ENCODE peak calls at places on chromosomes 7 and 10, in five cellular contexts. One of them, this sample, is unnamed.

GRCh38 chr7:34677491-34677890 is 19.5 kb downstream of the NPSR1 start:
- DNase-seq in epithelial cell of esophagus: no peak
- DNase-seq in H1: no peak
- DNase-seq in fibroblast of pulmonary artery: no peak
- DNase-seq in lower lobe of right lung: no peak
- DNase-seq in this sample: no peak

GRCh38 chr10:51895209-51895608 is 195.8 kb upstream of the CSTF2T start:
- DNase-seq in fibroblast of pulmonary artery: peak; percentile 91
- DNase-seq in lower lobe of right lung: no peak
- DNase-seq in H1: no peak
- DNase-seq in epithelial cell of esophagus: peak; percentile 86
- DNase-seq in this sample: peak; percentile 70

GRCh38 chr7:20219446-20220292 is 2.5 kb upstream of the MACC1 start:
- DNase-seq in fibroblast of pulmonary artery: peak; percentile 96
- DNase-seq in epithelial cell of esophagus: peak; percentile 91
- DNase-seq in lower lobe of right lung: peak; percentile 81
- DNase-seq in H1: no peak
- DNase-seq in this sample: peak; percentile 98

GRCh38 chr10:75203724-75204123 is 6.9 kb upstream of the VDAC2 start:
- DNase-seq in lower lobe of right lung: no peak
- DNase-seq in epithelial cell of esophagus: no peak
- DNase-seq in fibroblast of pulmonary artery: no peak
- DNase-seq in H1: no peak
- DNase-seq in this sample: no peak

GRCh38 chr10:88651131-88651541 is 13.1 kb upstream of the LIPF start:
- DNase-seq in fibroblast of pulmonary artery: peak; percentile 92
- DNase-seq in lower lobe of right lung: no peak
- DNase-seq in H1: no peak
- DNase-seq in epithelial cell of esophagus: peak; percentile 77
- DNase-seq in this sample: peak; percentile 83

GRCh38 chr7:134184767-134185166 is 57.6 kb downstream of the LRGUK start:
- DNase-seq in epithelial cell of esophagus: peak; percentile 92
- DNase-seq in lower lobe of right lung: no peak
- DNase-seq in H1: no peak
- DNase-seq in fibroblast of pulmonary artery: no peak
- DNase-seq in this sample: peak; percentile 3

GRCh38 chr10:34758447-34758996 is 56.6 kb downstream of the PARD3 start:
- DNase-seq in epithelial cell of esophagus: peak; percentile 95
- DNase-seq in H1: no peak
- DNase-seq in fibroblast of pulmonary artery: peak; percentile 69
- DNase-seq in lower lobe of right lung: no peak
- DNase-seq in this sample: peak; percentile 72

GRCh38 chr7:34734786-34735185 is 76.8 kb downstream of the NPSR1 start:
- DNase-seq in H1: no peak
- DNase-seq in lower lobe of right lung: no peak
- DNase-seq in fibroblast of pulmonary artery: no peak
- DNase-seq in epithelial cell of esophagus: no peak
- DNase-seq in this sample: no peak

GRCh38 chr7:156560075-156560474 is 80.5 kb upstream of the RNF32 start:
- DNase-seq in fibroblast of pulmonary artery: no peak
- DNase-seq in epithelial cell of esophagus: no peak
- DNase-seq in H1: peak; percentile 67
- DNase-seq in lower lobe of right lung: no peak
- DNase-seq in this sample: no peak

GRCh38 chr10:636016-636730 is 53.3 kb downstream of the DIP2C start:
- DNase-seq in epithelial cell of esophagus: no peak
- DNase-seq in lower lobe of right lung: no peak
- DNase-seq in fibroblast of pulmonary artery: no peak
- DNase-seq in H1: no peak
- DNase-seq in this sample: no peak

GRCh38 chr10:123000155-123000554 is 8.4 kb downstream of the IKZF5 start:
- DNase-seq in lower lobe of right lung: no peak
- DNase-seq in fibroblast of pulmonary artery: no peak
- DNase-seq in H1: no peak
- DNase-seq in epithelial cell of esophagus: no peak
- DNase-seq in this sample: no peak

GRCh38 chr10:1070939-1071338 is 14.8 kb downstream of the WDR37 start:
- DNase-seq in fibroblast of pulmonary artery: peak; percentile 47
- DNase-seq in lower lobe of right lung: no peak
- DNase-seq in H1: no peak
- DNase-seq in epithelial cell of esophagus: peak; percentile 46
- DNase-seq in this sample: peak; percentile 63

GRCh38 chr10:63675171-63675570 is 154.0 kb downstream of the REEP3 start:
- DNase-seq in fibroblast of pulmonary artery: peak; percentile 49
- DNase-seq in epithelial cell of esophagus: no peak
- DNase-seq in H1: no peak
- DNase-seq in lower lobe of right lung: no peak
- DNase-seq in this sample: no peak

GRCh38 chr10:62234284-62234605 is 34.4 kb downstream of the RTKN2 start:
- DNase-seq in lower lobe of right lung: no peak
- DNase-seq in epithelial cell of esophagus: no peak
- DNase-seq in H1: no peak
- DNase-seq in fibroblast of pulmonary artery: no peak
- DNase-seq in this sample: no peak

GRCh38 chr10:131839351-131839750 is 61.5 kb upstream of the PPP2R2D start:
- DNase-seq in H1: no peak
- DNase-seq in fibroblast of pulmonary artery: no peak
- DNase-seq in lower lobe of right lung: peak; percentile 41
- DNase-seq in epithelial cell of esophagus: no peak
- DNase-seq in this sample: no peak

GRCh38 chr7:29467193-29467592 is 96.4 kb upstream of the PRR15 start:
- DNase-seq in epithelial cell of esophagus: no peak
- DNase-seq in H1: no peak
- DNase-seq in lower lobe of right lung: no peak
- DNase-seq in fibroblast of pulmonary artery: no peak
- DNase-seq in this sample: no peak

GRCh38 chr7:134859783-134860182 is 80.3 kb downstream of the CALD1 start:
- DNase-seq in epithelial cell of esophagus: no peak
- DNase-seq in fibroblast of pulmonary artery: no peak
- DNase-seq in lower lobe of right lung: no peak
- DNase-seq in H1: no peak
- DNase-seq in this sample: no peak

GRCh38 chr10:44125879-44126675 is 258.8 kb downstream of the CXCL12 start:
- DNase-seq in H1: no peak
- DNase-seq in lower lobe of right lung: no peak
- DNase-seq in fibroblast of pulmonary artery: peak; percentile 48
- DNase-seq in epithelial cell of esophagus: no peak
- DNase-seq in this sample: peak; percentile 30

GRCh38 chr7:27101906-27102577 is 441 bp downstream of the HOXA2 start:
- DNase-seq in fibroblast of pulmonary artery: no peak
- DNase-seq in lower lobe of right lung: no peak
- DNase-seq in H1: no peak
- DNase-seq in epithelial cell of esophagus: no peak
- DNase-seq in this sample: no peak

GRCh38 chr10:14293516-14293915 is 37.2 kb downstream of the FRMD4A start:
- DNase-seq in fibroblast of pulmonary artery: peak; percentile 26
- DNase-seq in lower lobe of right lung: no peak
- DNase-seq in epithelial cell of esophagus: no peak
- DNase-seq in H1: no peak
- DNase-seq in this sample: no peak

GRCh38 chr10:106506509-106507265 is 657.8 kb downstream of the SORCS1 start:
- DNase-seq in H1: no peak
- DNase-seq in fibroblast of pulmonary artery: peak; percentile 58
- DNase-seq in epithelial cell of esophagus: peak; percentile 88
- DNase-seq in lower lobe of right lung: no peak
- DNase-seq in this sample: peak; percentile 13

GRCh38 chr10:11856089-11856488 is 32.9 kb downstream of the PROSER2 start:
- DNase-seq in lower lobe of right lung: no peak
- DNase-seq in epithelial cell of esophagus: no peak
- DNase-seq in H1: no peak
- DNase-seq in fibroblast of pulmonary artery: no peak
- DNase-seq in this sample: no peak

GRCh38 chr7:43513236-43513635 is 69.7 kb upstream of the STK17A start:
- DNase-seq in lower lobe of right lung: no peak
- DNase-seq in fibroblast of pulmonary artery: no peak
- DNase-seq in H1: no peak
- DNase-seq in epithelial cell of esophagus: no peak
- DNase-seq in this sample: no peak

GRCh38 chr10:100654835-100655759 is 90.3 kb upstream of the PAX2 start:
- DNase-seq in lower lobe of right lung: no peak
- DNase-seq in fibroblast of pulmonary artery: no peak
- DNase-seq in H1: peak; percentile 77
- DNase-seq in epithelial cell of esophagus: no peak
- DNase-seq in this sample: no peak
- H3K4me3 ChIP-seq in lower lobe of right lung: peak overlapping the region; percentile 21
- H3K4me3 ChIP-seq in fibroblast of pulmonary artery: no peak overlapping the region
- H3K4me3 ChIP-seq in H1: peak overlapping the region; percentile 51
- H3K4me3 ChIP-seq in epithelial cell of esophagus: no peak overlapping the region
- H3K4me3 ChIP-seq in this sample: no peak overlapping the region

GRCh38 chr10:43108951-43109350 is 29.3 kb upstream of the CSGALNACT2 start:
- DNase-seq in fibroblast of pulmonary artery: no peak
- DNase-seq in H1: no peak
- DNase-seq in lower lobe of right lung: no peak
- DNase-seq in epithelial cell of esophagus: no peak
- DNase-seq in this sample: no peak

GRCh38 chr10:43110318-43111071 is 27.8 kb upstream of the CSGALNACT2 start:
- DNase-seq in lower lobe of right lung: peak; percentile 47
- DNase-seq in H1: no peak
- DNase-seq in epithelial cell of esophagus: peak; percentile 61
- DNase-seq in fibroblast of pulmonary artery: peak; percentile 64
- DNase-seq in this sample: peak; percentile 79

GRCh38 chr10:43111101-43111500 is 27.1 kb upstream of the CSGALNACT2 start:
- DNase-seq in lower lobe of right lung: peak; percentile 44
- DNase-seq in H1: no peak
- DNase-seq in epithelial cell of esophagus: no peak
- DNase-seq in fibroblast of pulmonary artery: no peak
- DNase-seq in this sample: no peak

GRCh38 chr10:43111921-43112607 is 26.2 kb upstream of the CSGALNACT2 start:
- DNase-seq in fibroblast of pulmonary artery: no peak
- DNase-seq in H1: no peak
- DNase-seq in epithelial cell of esophagus: no peak
- DNase-seq in lower lobe of right lung: peak; percentile 41
- DNase-seq in this sample: no peak

DNA sequence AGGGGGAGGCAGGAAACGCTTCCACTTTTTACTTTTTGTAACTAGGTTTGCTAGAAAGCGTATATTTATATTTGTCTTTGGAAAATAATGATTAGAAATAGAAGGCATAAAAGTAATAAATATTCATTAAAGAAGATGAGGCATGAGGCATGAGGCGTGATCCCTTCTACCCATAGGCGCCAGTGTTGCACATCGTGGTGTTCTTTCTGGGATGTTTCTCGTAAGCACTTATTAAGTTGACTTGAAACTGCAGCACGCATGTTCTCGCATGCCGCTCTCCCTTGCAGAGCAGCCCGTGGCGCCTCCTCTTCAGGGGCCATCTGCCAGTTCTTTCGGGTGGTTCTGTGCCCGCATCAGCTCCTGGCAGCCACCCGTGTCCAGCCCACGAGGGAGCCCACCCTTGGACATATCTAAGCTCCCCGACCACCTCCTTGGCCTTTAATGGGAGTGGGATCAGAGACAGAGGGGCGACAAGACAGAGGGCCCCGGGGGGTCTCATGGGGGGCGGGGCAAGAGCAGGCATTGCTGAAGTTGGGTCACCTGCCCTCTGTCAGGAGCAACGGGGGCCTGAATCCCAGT is 28.5 kb upstream of the CSGALNACT2 start:
- DNase-seq in epithelial cell of esophagus: peak; percentile 17
- DNase-seq in lower lobe of right lung: no peak
- DNase-seq in fibroblast of pulmonary artery: no peak
- DNase-seq in H1: no peak
- DNase-seq in this sample: no peak
- TF ChIP-seq CTCF in epithelial cell of esophagus: no peak
- TF ChIP-seq CTCF in lower lobe of right lung: no peak
- TF ChIP-seq CTCF in fibroblast of pulmonary artery: no peak
- TF ChIP-seq CTCF in H1: no peak
- TF ChIP-seq CTCF in this sample: no peak

DNA sequence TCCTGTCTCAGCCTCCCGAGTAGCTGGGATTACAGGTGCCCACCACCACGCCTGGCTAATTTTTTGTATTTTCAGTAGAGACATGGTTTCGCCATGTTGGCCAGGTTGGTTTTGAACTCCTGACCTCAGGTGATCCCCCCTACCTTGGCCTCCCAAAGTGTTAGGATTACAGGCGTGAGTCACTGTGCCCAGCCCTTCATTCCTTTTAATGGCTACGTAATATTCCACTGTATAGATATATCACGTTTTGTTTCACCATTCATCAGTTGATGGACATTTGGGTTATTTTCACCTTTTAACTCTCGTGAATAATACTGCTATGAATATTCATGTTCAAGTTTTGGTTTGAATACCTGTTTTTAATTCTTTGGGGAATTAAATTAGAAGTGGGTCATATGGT is 44.6 kb upstream of the CYCS start:
- DNase-seq in lower lobe of right lung: no peak
- DNase-seq in epithelial cell of esophagus: no peak
- DNase-seq in fibroblast of pulmonary artery: no peak
- DNase-seq in H1: no peak
- DNase-seq in this sample: no peak
- H3K4me3 ChIP-seq in lower lobe of right lung: no peak overlapping the region
- H3K4me3 ChIP-seq in epithelial cell of esophagus: no peak overlapping the region
- H3K4me3 ChIP-seq in fibroblast of pulmonary artery: no peak overlapping the region
- H3K4me3 ChIP-seq in H1: no peak overlapping the region
- H3K4me3 ChIP-seq in this sample: no peak overlapping the region

GRCh38 chr7:112753298-112753697 is 36.9 kb downstream of the TMEM168 start:
- DNase-seq in epithelial cell of esophagus: no peak
- DNase-seq in fibroblast of pulmonary artery: no peak
- DNase-seq in H1: no peak
- DNase-seq in lower lobe of right lung: no peak
- DNase-seq in this sample: no peak

GRCh38 chr7:112745635-112746034 is 44.6 kb downstream of the TMEM168 start:
- DNase-seq in epithelial cell of esophagus: no peak
- DNase-seq in H1: no peak
- DNase-seq in lower lobe of right lung: no peak
- DNase-seq in fibroblast of pulmonary artery: no peak
- DNase-seq in this sample: no peak

GRCh38 chr7:112748381-112748780 is 41.8 kb downstream of the TMEM168 start:
- DNase-seq in lower lobe of right lung: no peak
- DNase-seq in fibroblast of pulmonary artery: no peak
- DNase-seq in H1: no peak
- DNase-seq in epithelial cell of esophagus: no peak
- DNase-seq in this sample: no peak

GRCh38 chr7:112752576-112752975 is 37.6 kb downstream of the TMEM168 start:
- DNase-seq in lower lobe of right lung: no peak
- DNase-seq in epithelial cell of esophagus: no peak
- DNase-seq in fibroblast of pulmonary artery: peak; percentile 10
- DNase-seq in H1: no peak
- DNase-seq in this sample: no peak

DNA sequence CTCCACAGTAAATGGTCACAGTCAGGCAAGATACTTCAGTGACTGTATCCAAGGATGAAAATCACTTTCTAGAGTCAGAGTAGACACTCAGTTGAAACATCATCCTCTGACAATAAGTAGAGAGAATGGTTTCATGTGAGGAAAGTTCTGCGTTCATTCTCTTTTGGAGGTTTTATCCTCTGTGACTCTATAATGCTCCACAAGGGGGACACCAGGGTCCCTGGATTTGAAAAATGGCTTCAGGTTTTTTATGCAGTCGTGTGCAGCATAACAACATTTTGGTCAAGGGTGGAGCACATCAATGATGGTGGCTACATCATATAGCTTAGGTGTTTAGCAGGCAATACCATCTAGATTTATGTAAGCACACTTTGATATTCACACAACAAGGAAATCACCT is 40.4 kb downstream of the TMEM168 start:
- DNase-seq in fibroblast of pulmonary artery: no peak
- DNase-seq in H1: no peak
- DNase-seq in epithelial cell of esophagus: no peak
- DNase-seq in lower lobe of right lung: no peak
- DNase-seq in this sample: no peak
- TF ChIP-seq CTCF in fibroblast of pulmonary artery: no peak
- TF ChIP-seq CTCF in H1: peak; percentile 36
- TF ChIP-seq CTCF in epithelial cell of esophagus: no peak
- TF ChIP-seq CTCF in lower lobe of right lung: no peak
- TF ChIP-seq CTCF in this sample: peak; percentile 18

This sample was measured in fibroblast of villous mesenchyme.